ENCODE peak calls at places on chromosomes 4 and X, in six cellular contexts. E is A549, K is IMR-90, A is GM12878, Y is SK-N-SH, B is HepG2. H is an unnamed sample.

GRCh38 chr4:179750374-179750773 is 2308.1 kb upstream of the AGA start:
- DNase-seq in E (no peak), A (no peak), B (no peak), Y (no peak), K (peak; percentile 51), H (no peak)

GRCh38 chrX:48002929-48003328 is 860 bp downstream of the ZNF182 start:
- DNase-seq in A (no peak), K (no peak), B (no peak), Y (no peak), E (no peak), H (no peak)

GRCh38 chr4:156391297-156391653 is 437.6 kb upstream of the CTSO start:
- DNase-seq in Y (no peak), E (no peak), K (no peak), A (no peak), B (no peak), H (no peak)

GRCh38 chrX:49155243-49155899 is 7.2 kb upstream of the MAGIX start:
- DNase-seq in Y (no peak), B (no peak), K (peak; percentile 58), E (peak; percentile 60), A (no peak), H (peak; percentile 92)

GRCh38 chrX:6460893-6461490 is 73.9 kb downstream of the VCX3A start:
- DNase-seq in E (no peak), A (no peak), K (no peak), Y (no peak), B (no peak), H (no peak)

GRCh38 chr4:125826801-125827200 is 512.0 kb downstream of the FAT4 start:
- DNase-seq in A (no peak), E (no peak), Y (peak; percentile 16), B (no peak), K (peak; percentile 19), H (no peak)

GRCh38 chr4:125370478-125370877 is 55.7 kb downstream of the FAT4 start:
- DNase-seq in B (no peak), Y (no peak), K (no peak), E (no peak), A (no peak), H (no peak)

GRCh38 chrX:18425199-18426003 is at the start of gene CDKL5:
- DNase-seq in B (peak; percentile 92), Y (peak; percentile 93), E (peak; percentile 79), K (peak; percentile 96), A (peak; percentile 75), H (peak; percentile 97)

GRCh38 chrX:30635630-30636029 is 17.6 kb upstream of the GK start:
- DNase-seq in Y (peak; percentile 37), K (peak; percentile 32), E (no peak), A (no peak), B (no peak), H (peak; percentile 29)

GRCh38 chrX:69083785-69084184 is 81.5 kb downstream of the PJA1 start:
- DNase-seq in Y (no peak), E (no peak), K (no peak), A (no peak), B (no peak), H (no peak)

GRCh38 chrX:45711231-45711630 is 510.6 kb upstream of the DIPK2B start:
- DNase-seq in B (no peak), Y (no peak), A (no peak), E (no peak), K (peak; percentile 28), H (no peak)

GRCh38 chrX:794311-794710 is 163.7 kb downstream of the SHOX start:
- DNase-seq in K (no peak), B (no peak), A (no peak), Y (no peak), E (no peak), H (no peak)

GRCh38 chrX:40644175-40644574 is 3.2 kb downstream of the CXorf38 start:
- DNase-seq in Y (no peak), K (peak; percentile 54), E (no peak), B (no peak), A (no peak), H (peak; percentile 6)

GRCh38 chr4:70623301-70623700 is 5.2 kb upstream of the ENAM start:
- DNase-seq in A (no peak), K (no peak), B (no peak), E (no peak), Y (no peak), H (no peak)

GRCh38 chr4:2923141-2923551 is 40.1 kb downstream of the NOP14 start:
- DNase-seq in A (no peak), Y (no peak), E (no peak), K (peak; percentile 55), B (no peak), H (no peak)

GRCh38 chr4:26028793-26029511 is 114.9 kb downstream of the SMIM20 start:
- DNase-seq in E (no peak), Y (peak; percentile 82), B (peak; percentile 27), A (no peak), K (peak; percentile 58), H (peak; percentile 48)
- TF ChIP-seq RFX5 in E (no peak), Y (no peak), B (no peak), A (no peak), K (no peak), H (no peak)

GRCh38 chrX:140710710-140711109 is 1.2 kb downstream of the LINC00632 start:
- DNase-seq in B (no peak), E (no peak), Y (peak; percentile 30), K (no peak), A (no peak), H (no peak)
- TF ChIP-seq RFX5 in B (no peak), E (no peak), Y (no peak), K (no peak), A (no peak), H (no peak)

GRCh38 chr4:139918591-139918990 is 235.4 kb downstream of the MAML3 start:
- DNase-seq in A (no peak), K (peak; percentile 63), E (no peak), Y (no peak), B (no peak), H (no peak)
- TF ChIP-seq RFX5 in A (no peak), K (no peak), E (no peak), Y (no peak), B (no peak), H (no peak)

DNA sequence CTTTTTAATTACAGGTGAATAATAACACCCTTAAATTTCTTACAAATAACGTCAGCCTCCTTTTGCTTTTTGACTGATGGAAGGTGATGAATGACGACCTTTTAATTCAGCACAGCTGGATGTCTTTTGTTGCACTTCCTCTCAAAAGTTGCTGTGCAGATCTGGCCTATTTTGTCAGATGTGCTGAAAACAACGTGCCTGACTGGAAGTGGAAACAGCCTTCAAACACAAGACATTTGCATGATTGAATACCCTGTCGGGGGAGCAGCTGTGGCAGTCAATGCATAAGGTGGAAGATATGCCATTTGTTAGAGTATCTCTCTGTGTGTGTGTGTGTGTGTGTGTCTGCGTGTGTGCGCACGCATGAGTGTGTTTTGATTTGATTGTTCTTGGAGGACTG is 579.7 kb downstream of the SPRY1 start:
- DNase-seq in A (no peak), B (no peak), Y (no peak), E (no peak), K (peak; percentile 24), H (no peak)
- TF ChIP-seq RFX5 in A (no peak), B (no peak), Y (no peak), E (no peak), K (no peak), H (no peak)

H was measured in K562.